ENCODE peak calls at places on chromosomes 11 and 22, in six cellular contexts. One of them, this sample, is unnamed.

GRCh38 chr22:41668971-41669911 is 19.4 kb downstream of the SNU13 start:
- DNase-seq in NCI-H460: peak; percentile 18
- DNase-seq in activated CD4-positive, alpha-beta T cell treated with anti-CD3 and anti-CD28 coated beads, Interleukin-2, amount 10 ng/mL, durations not matched to agents 7 days and 5 days: no peak
- DNase-seq in GM03348: peak; percentile 72
- DNase-seq in kidney tubule cell: peak; percentile 29
- DNase-seq in cardiac muscle cell: no peak
- DNase-seq in this sample: no peak

GRCh38 chr11:119095066-119095880 is 6.4 kb downstream of the DPAGT1 start:
- DNase-seq in GM03348: peak; percentile 99
- DNase-seq in kidney tubule cell: peak; percentile 100
- DNase-seq in NCI-H460: peak; percentile 99
- DNase-seq in cardiac muscle cell: peak; percentile 99
- DNase-seq in activated CD4-positive, alpha-beta T cell treated with anti-CD3 and anti-CD28 coated beads, Interleukin-2, amount 10 ng/mL, durations not matched to agents 7 days and 5 days: peak; percentile 100
- DNase-seq in this sample: peak; percentile 98

GRCh38 chr11:34512810-34513673 is 552 bp downstream of the ELF5 start:
- DNase-seq in NCI-H460: peak; percentile 47
- DNase-seq in GM03348: peak; percentile 80
- DNase-seq in kidney tubule cell: peak; percentile 65
- DNase-seq in cardiac muscle cell: peak; percentile 56
- DNase-seq in activated CD4-positive, alpha-beta T cell treated with anti-CD3 and anti-CD28 coated beads, Interleukin-2, amount 10 ng/mL, durations not matched to agents 7 days and 5 days: peak; percentile 54
- DNase-seq in this sample: peak; percentile 77

GRCh38 chr22:30408388-30409101 is 11.7 kb downstream of the SEC14L2 start:
- DNase-seq in cardiac muscle cell: no peak
- DNase-seq in kidney tubule cell: peak; percentile 88
- DNase-seq in activated CD4-positive, alpha-beta T cell treated with anti-CD3 and anti-CD28 coated beads, Interleukin-2, amount 10 ng/mL, durations not matched to agents 7 days and 5 days: no peak
- DNase-seq in GM03348: peak; percentile 27
- DNase-seq in NCI-H460: no peak
- DNase-seq in this sample: no peak

GRCh38 chr11:116972692-116973091 is 125.5 kb downstream of the SIK3 start:
- DNase-seq in kidney tubule cell: no peak
- DNase-seq in GM03348: no peak
- DNase-seq in cardiac muscle cell: no peak
- DNase-seq in NCI-H460: no peak
- DNase-seq in activated CD4-positive, alpha-beta T cell treated with anti-CD3 and anti-CD28 coated beads, Interleukin-2, amount 10 ng/mL, durations not matched to agents 7 days and 5 days: no peak
- DNase-seq in this sample: no peak

GRCh38 chr11:2558861-2559526 is 114.2 kb downstream of the KCNQ1 start:
- DNase-seq in activated CD4-positive, alpha-beta T cell treated with anti-CD3 and anti-CD28 coated beads, Interleukin-2, amount 10 ng/mL, durations not matched to agents 7 days and 5 days: no peak
- DNase-seq in cardiac muscle cell: no peak
- DNase-seq in GM03348: no peak
- DNase-seq in NCI-H460: no peak
- DNase-seq in kidney tubule cell: no peak
- DNase-seq in this sample: no peak

GRCh38 chr22:30270841-30271240 is 4.2 kb upstream of the OSM start:
- DNase-seq in GM03348: no peak
- DNase-seq in activated CD4-positive, alpha-beta T cell treated with anti-CD3 and anti-CD28 coated beads, Interleukin-2, amount 10 ng/mL, durations not matched to agents 7 days and 5 days: no peak
- DNase-seq in NCI-H460: no peak
- DNase-seq in kidney tubule cell: peak; percentile 72
- DNase-seq in cardiac muscle cell: no peak
- DNase-seq in this sample: no peak

GRCh38 chr11:112932593-112932992 is 28.6 kb upstream of the NCAM1 start:
- DNase-seq in kidney tubule cell: no peak
- DNase-seq in activated CD4-positive, alpha-beta T cell treated with anti-CD3 and anti-CD28 coated beads, Interleukin-2, amount 10 ng/mL, durations not matched to agents 7 days and 5 days: no peak
- DNase-seq in GM03348: no peak
- DNase-seq in cardiac muscle cell: peak; percentile 43
- DNase-seq in NCI-H460: no peak
- DNase-seq in this sample: no peak

This sample was measured in GM10248.